ENCODE peak calls at places on chromosomes 3 and 15, in seven cellular contexts. Z is spleen, U is sigmoid colon, T is K562, H is suprapubic skin, G is HCT116, Y is transverse colon. R is an unnamed sample.
A peak's percentile ranks its signal among the peaks of the same experiment; 100 is the strongest.

GRCh38 chr3:136901391-136901790 is 39.4 kb downstream of the NCK1 start:
- DNase-seq in Y (no peak), G (no peak), Z (no peak), H (no peak), T (no peak), U (no peak), R (no peak)

GRCh38 chr3:168139947-168140346 is 44.2 kb upstream of the GOLIM4 start:
- DNase-seq in G (no peak), Z (no peak), U (no peak), T (no peak), H (no peak), Y (no peak), R (no peak)

GRCh38 chr3:43873723-43874122 is 183.0 kb downstream of the ABHD5 start:
- DNase-seq in H (no peak), U (no peak), Y (no peak), T (no peak), Z (no peak), G (no peak), R (no peak)

GRCh38 chr3:106256249-106256957 is 387.6 kb upstream of the CBLB start:
- DNase-seq in G (no peak), U (no peak), Z (peak; percentile 77), Y (no peak), H (no peak), T (no peak), R (no peak)

GRCh38 chr15:66423149-66423548 is 36.4 kb downstream of the MAP2K1 start:
- DNase-seq in Z (no peak), Y (no peak), G (no peak), T (no peak), H (no peak), U (no peak), R (no peak)

GRCh38 chr3:196624008-196624790 is 15.3 kb upstream of the NRROS start:
- DNase-seq in G (no peak), U (no peak), T (no peak), H (no peak), Z (no peak), Y (no peak), R (no peak)

GRCh38 chr3:197730200-197730599 is 6.5 kb downstream of the RUBCN start:
- DNase-seq in H (no peak), Z (no peak), U (no peak), Y (no peak), G (no peak), T (no peak), R (no peak)

GRCh38 chr3:196519738-196520122 is 4.6 kb upstream of the SMCO1 start:
- DNase-seq in T (no peak), Z (no peak), Y (no peak), H (no peak), U (no peak), G (no peak), R (no peak)

GRCh38 chr15:99909914-99910313 is 176.7 kb upstream of the LYSMD4 start:
- DNase-seq in G (peak; percentile 38), Z (no peak), U (no peak), H (no peak), Y (no peak), T (peak; percentile 22), R (no peak)

GRCh38 chr3:189071452-189071851 is 100.3 kb upstream of the TPRG1 start:
- DNase-seq in Y (no peak), G (no peak), H (no peak), U (no peak), T (no peak), Z (no peak), R (no peak)

GRCh38 chr3:56667973-56668579 is 15.0 kb downstream of the TASOR start:
- DNase-seq in H (no peak), T (no peak), G (no peak), Y (no peak), U (no peak), Z (no peak), R (no peak)

GRCh38 chr15:25882466-25882865 is 19.3 kb upstream of the ATP10A start:
- DNase-seq in Y (no peak), H (no peak), T (no peak), Z (no peak), U (no peak), G (no peak), R (no peak)

GRCh38 chr3:185308126-185308754 is 54.4 kb upstream of the EHHADH start:
- DNase-seq in Z (no peak), H (no peak), T (peak; percentile 62), Y (peak; percentile 63), G (peak; percentile 51), U (no peak), R (peak; percentile 27)

GRCh38 chr3:61789861-61790260 is 228.5 kb downstream of the PTPRG start:
- DNase-seq in Z (no peak), H (no peak), T (no peak), G (no peak), U (no peak), Y (no peak), R (no peak)

GRCh38 chr3:134355416-134355815 is 18.8 kb downstream of the AMOTL2 start:
- DNase-seq in G (no peak), U (peak; percentile 15), Z (peak; percentile 15), H (no peak), T (no peak), Y (no peak), R (no peak)

GRCh38 chr3:18238721-18239331 is 186.3 kb downstream of the SATB1 start:
- DNase-seq in U (no peak), Y (no peak), G (no peak), H (no peak), Z (no peak), T (no peak), R (no peak)

GRCh38 chr15:91099616-91100560 is at the start of gene SV2B:
- DNase-seq in U (no peak), Y (no peak), Z (peak; percentile 80), G (no peak), H (peak; percentile 79), T (no peak), R (peak; percentile 52)
- TF ChIP-seq POLR2A in U (no peak), Y (no peak), Z (no peak), G (no peak), H (no peak), T (no peak), R (no peak)

GRCh38 chr3:112353365-112353764 is 20.4 kb downstream of the CD200 start:
- DNase-seq in H (no peak), Z (no peak), U (no peak), G (no peak), Y (no peak), T (no peak), R (no peak)

GRCh38 chr3:112357888-112358287 is 24.9 kb downstream of the CD200 start:
- DNase-seq in T (no peak), H (no peak), Y (no peak), U (no peak), G (no peak), Z (no peak), R (no peak)

GRCh38 chr3:112351823-112352222 is 18.9 kb downstream of the CD200 start:
- DNase-seq in H (no peak), Z (no peak), G (no peak), Y (no peak), U (no peak), T (no peak), R (no peak)

GRCh38 chr3:112352720-112353119 is 19.8 kb downstream of the CD200 start:
- DNase-seq in G (no peak), H (no peak), Y (no peak), U (no peak), T (no peak), Z (no peak), R (no peak)

GRCh38 chr3:112354642-112355333 is 21.8 kb downstream of the CD200 start:
- DNase-seq in Y (no peak), U (no peak), H (no peak), G (no peak), Z (no peak), T (no peak), R (no peak)
- TF ChIP-seq POLR2AphosphoS5 in Y (no peak), U (no peak), H (no peak), G (no peak), Z (no peak), T (no peak), R (no peak)

DNA sequence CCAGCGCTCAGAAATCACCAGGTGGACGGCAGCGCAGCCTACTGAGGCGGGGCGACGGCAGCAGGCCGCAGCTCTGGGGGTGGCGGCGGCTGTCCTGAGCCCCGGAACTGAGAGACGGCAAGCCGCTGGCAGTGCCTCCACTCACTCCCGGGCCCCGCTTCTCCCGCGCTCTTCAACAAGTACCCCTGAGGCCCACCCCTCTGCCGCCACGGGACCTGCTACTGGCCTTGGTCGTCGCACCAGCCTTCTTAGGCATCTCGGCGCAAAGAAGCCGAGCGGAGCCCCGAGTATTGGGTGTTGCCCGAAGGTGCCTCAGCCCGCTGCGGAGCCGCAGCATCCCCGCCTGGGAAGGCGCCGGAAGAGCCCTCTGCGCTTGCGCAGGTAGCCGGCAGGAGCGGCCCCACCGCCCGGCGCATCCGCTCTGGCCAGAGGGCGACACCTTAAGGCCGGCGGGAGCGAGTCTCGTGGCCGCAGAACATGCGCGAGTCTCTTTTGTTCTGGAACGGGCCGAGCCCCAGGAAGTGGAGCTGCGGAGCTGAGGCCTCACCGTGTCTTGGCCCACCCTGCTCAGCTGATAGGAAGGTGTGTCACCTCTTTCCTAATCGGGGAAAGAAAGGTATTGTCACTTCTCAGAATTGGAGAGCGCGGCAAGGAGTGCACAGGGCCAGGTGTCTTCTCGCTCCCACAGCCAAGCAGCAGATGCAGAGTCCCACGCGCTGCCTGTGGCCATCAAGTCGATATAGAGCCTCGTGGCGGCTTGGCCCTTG is at the start of gene C15orf40:
- DNase-seq in T (peak; percentile 95), Y (peak; percentile 92), G (peak; percentile 76), U (peak; percentile 95), Z (peak; percentile 98), H (peak; percentile 89), R (peak; percentile 85)
- TF ChIP-seq POLR2A in T (peak; percentile 87), Y (peak; percentile 82), G (peak; percentile 39), U (peak; percentile 61), Z (no peak), H (no peak), R (peak; percentile 90)

GRCh38 chr3:117528688-117529087 is 819.1 kb downstream of the TUSC7 start:
- DNase-seq in G (no peak), Z (no peak), H (no peak), T (no peak), U (no peak), Y (no peak), R (no peak)

GRCh38 chr3:117537949-117538348 is 828.4 kb downstream of the TUSC7 start:
- DNase-seq in Z (no peak), H (no peak), T (no peak), G (no peak), U (no peak), Y (no peak), R (no peak)

GRCh38 chr3:117532268-117532667 is 822.7 kb downstream of the TUSC7 start:
- DNase-seq in H (no peak), U (no peak), Y (no peak), T (no peak), Z (no peak), G (no peak), R (no peak)

GRCh38 chr3:117531078-117531477 is 821.5 kb downstream of the TUSC7 start:
- DNase-seq in Y (no peak), G (no peak), T (no peak), H (no peak), Z (no peak), U (no peak), R (no peak)

GRCh38 chr3:117534138-117534537 is 824.6 kb downstream of the TUSC7 start:
- DNase-seq in T (no peak), U (no peak), Y (no peak), H (no peak), G (no peak), Z (no peak), R (no peak)
- TF ChIP-seq POLR2AphosphoS5 in T (no peak), U (no peak), Y (no peak), H (no peak), G (no peak), Z (no peak), R (no peak)